ENCODE peak calls at places on chromosomes 1 and 21, in four cellular contexts. One of them, this sample, is unnamed.

GRCh38 chr1:208117410-208117809 is 126.8 kb downstream of the PLXNA2 start:
- DNase-seq in WTC11: no peak
- DNase-seq in K562: no peak
- DNase-seq in GM12878: no peak
- DNase-seq in this sample: no peak

GRCh38 chr1:4488018-4488417 is 166.4 kb upstream of the AJAP1 start:
- DNase-seq in WTC11: no peak
- DNase-seq in K562: no peak
- DNase-seq in GM12878: no peak
- DNase-seq in this sample: no peak

GRCh38 chr1:206803221-206803730 is 31.0 kb upstream of the IL10 start:
- DNase-seq in WTC11: no peak
- DNase-seq in K562: no peak
- DNase-seq in GM12878: peak
- DNase-seq in this sample: no peak

GRCh38 chr21:44425895-44426662 is 29.2 kb upstream of the LRRC3 start:
- DNase-seq in WTC11: peak
- DNase-seq in K562: no peak
- DNase-seq in GM12878: no peak
- DNase-seq in this sample: no peak

GRCh38 chr1:64654519-64655341 is 90.1 kb upstream of the RAVER2 start:
- DNase-seq in WTC11: no peak
- DNase-seq in K562: no peak
- DNase-seq in GM12878: no peak
- DNase-seq in this sample: no peak

GRCh38 chr1:64836792-64837191 is 91.9 kb downstream of the RAVER2 start:
- DNase-seq in WTC11: no peak
- DNase-seq in K562: no peak
- DNase-seq in GM12878: no peak
- DNase-seq in this sample: no peak

GRCh38 chr21:44074315-44074958 is 32.8 kb upstream of the PWP2 start:
- DNase-seq in WTC11: no peak
- DNase-seq in K562: no peak
- DNase-seq in GM12878: no peak
- DNase-seq in this sample: no peak

GRCh38 chr1:54818461-54819194 is 17.5 kb upstream of the TTC22 start:
- DNase-seq in WTC11: no peak
- DNase-seq in K562: no peak
- DNase-seq in GM12878: no peak
- DNase-seq in this sample: no peak

GRCh38 chr1:166089804-166090203 is 77.0 kb downstream of the FAM78B start:
- DNase-seq in WTC11: no peak
- DNase-seq in K562: no peak
- DNase-seq in GM12878: peak
- DNase-seq in this sample: no peak

GRCh38 chr1:8004113-8004802 is 21.9 kb downstream of the ERRFI1 start:
- DNase-seq in WTC11: no peak
- DNase-seq in K562: no peak
- DNase-seq in GM12878: no peak
- DNase-seq in this sample: no peak

GRCh38 chr1:22259581-22260282 is 116.8 kb upstream of the WNT4 start:
- DNase-seq in WTC11: no peak
- DNase-seq in K562: peak
- DNase-seq in GM12878: no peak
- DNase-seq in this sample: no peak

GRCh38 chr1:53619088-53619810 is 119.7 kb downstream of the GLIS1 start:
- DNase-seq in WTC11: no peak
- DNase-seq in K562: no peak
- DNase-seq in GM12878: no peak
- DNase-seq in this sample: no peak

GRCh38 chr1:69648486-69648885 is 80.8 kb downstream of the LRRC7 start:
- DNase-seq in WTC11: no peak
- DNase-seq in K562: no peak
- DNase-seq in GM12878: no peak
- DNase-seq in this sample: no peak

GRCh38 chr1:54271341-54271740 is 71.4 kb downstream of the MRPL37 start:
- DNase-seq in WTC11: no peak
- DNase-seq in K562: no peak
- DNase-seq in GM12878: no peak
- DNase-seq in this sample: no peak

GRCh38 chr1:6889875-6890480 is 104.7 kb downstream of the CAMTA1 start:
- DNase-seq in WTC11: peak
- DNase-seq in K562: peak
- DNase-seq in GM12878: no peak
- DNase-seq in this sample: peak

GRCh38 chr1:36942093-36942492 is 92.2 kb downstream of the GRIK3 start:
- DNase-seq in WTC11: no peak
- DNase-seq in K562: no peak
- DNase-seq in GM12878: no peak
- DNase-seq in this sample: no peak

GRCh38 chr1:248884632-248885295 is 21.3 kb upstream of the PGBD2 start:
- DNase-seq in WTC11: no peak
- DNase-seq in K562: peak
- DNase-seq in GM12878: no peak
- DNase-seq in this sample: no peak

GRCh38 chr21:26783801-26784200 is 61.4 kb downstream of the ADAMTS1 start:
- DNase-seq in WTC11: no peak
- DNase-seq in K562: no peak
- DNase-seq in GM12878: no peak
- DNase-seq in this sample: no peak

GRCh38 chr1:93033029-93033428 is 46.1 kb upstream of the MTF2 start:
- DNase-seq in WTC11: no peak
- DNase-seq in K562: peak
- DNase-seq in GM12878: peak
- DNase-seq in this sample: no peak

GRCh38 chr1:236543065-236543669 is 19.4 kb downstream of the LGALS8 start:
- DNase-seq in WTC11: peak
- DNase-seq in K562: peak
- DNase-seq in GM12878: no peak
- DNase-seq in this sample: no peak

GRCh38 chr1:104671684-104672353 is 922.1 kb downstream of the AMY1C start:
- DNase-seq in WTC11: no peak
- DNase-seq in K562: no peak
- DNase-seq in GM12878: no peak
- DNase-seq in this sample: no peak

GRCh38 chr1:248343451-248343850 is 5.1 kb upstream of the OR14C36 start:
- DNase-seq in WTC11: no peak
- DNase-seq in K562: no peak
- DNase-seq in GM12878: no peak
- DNase-seq in this sample: no peak

GRCh38 chr1:19811206-19811851 is 3.8 kb downstream of the RNF186 start:
- DNase-seq in WTC11: peak
- DNase-seq in K562: peak
- DNase-seq in GM12878: no peak
- DNase-seq in this sample: peak

GRCh38 chr1:163273766-163274441 is 47.9 kb upstream of the NUF2 start:
- DNase-seq in WTC11: no peak
- DNase-seq in K562: no peak
- DNase-seq in GM12878: no peak
- DNase-seq in this sample: no peak

GRCh38 chr1:61004269-61005003 is 77.9 kb upstream of the NFIA start:
- DNase-seq in WTC11: no peak
- DNase-seq in K562: no peak
- DNase-seq in GM12878: no peak
- DNase-seq in this sample: no peak

GRCh38 chr1:236345728-236346127 is 48.4 kb upstream of the EDARADD start:
- DNase-seq in WTC11: no peak
- DNase-seq in K562: peak
- DNase-seq in GM12878: no peak
- DNase-seq in this sample: peak

GRCh38 chr21:36721817-36722216 is 22.9 kb downstream of the SIM2 start:
- DNase-seq in WTC11: no peak
- DNase-seq in K562: no peak
- DNase-seq in GM12878: no peak
- DNase-seq in this sample: no peak

GRCh38 chr1:207221934-207222351 is 99.5 kb upstream of the CD55 start:
- DNase-seq in WTC11: no peak
- DNase-seq in K562: peak
- DNase-seq in GM12878: no peak
- DNase-seq in this sample: no peak

GRCh38 chr1:234730110-234730509 is 120.1 kb upstream of the IRF2BP2 start:
- DNase-seq in WTC11: no peak
- DNase-seq in K562: no peak
- DNase-seq in GM12878: peak
- DNase-seq in this sample: no peak

GRCh38 chr1:234729566-234729965 is 119.6 kb upstream of the IRF2BP2 start:
- DNase-seq in WTC11: no peak
- DNase-seq in K562: no peak
- DNase-seq in GM12878: no peak
- DNase-seq in this sample: no peak

GRCh38 chr1:234732260-234732659 is 122.3 kb upstream of the IRF2BP2 start:
- DNase-seq in WTC11: no peak
- DNase-seq in K562: no peak
- DNase-seq in GM12878: no peak
- DNase-seq in this sample: no peak

GRCh38 chr1:234731371-234732085 is 121.5 kb upstream of the IRF2BP2 start:
- DNase-seq in WTC11: no peak
- DNase-seq in K562: no peak
- DNase-seq in GM12878: peak
- DNase-seq in this sample: peak

DNA sequence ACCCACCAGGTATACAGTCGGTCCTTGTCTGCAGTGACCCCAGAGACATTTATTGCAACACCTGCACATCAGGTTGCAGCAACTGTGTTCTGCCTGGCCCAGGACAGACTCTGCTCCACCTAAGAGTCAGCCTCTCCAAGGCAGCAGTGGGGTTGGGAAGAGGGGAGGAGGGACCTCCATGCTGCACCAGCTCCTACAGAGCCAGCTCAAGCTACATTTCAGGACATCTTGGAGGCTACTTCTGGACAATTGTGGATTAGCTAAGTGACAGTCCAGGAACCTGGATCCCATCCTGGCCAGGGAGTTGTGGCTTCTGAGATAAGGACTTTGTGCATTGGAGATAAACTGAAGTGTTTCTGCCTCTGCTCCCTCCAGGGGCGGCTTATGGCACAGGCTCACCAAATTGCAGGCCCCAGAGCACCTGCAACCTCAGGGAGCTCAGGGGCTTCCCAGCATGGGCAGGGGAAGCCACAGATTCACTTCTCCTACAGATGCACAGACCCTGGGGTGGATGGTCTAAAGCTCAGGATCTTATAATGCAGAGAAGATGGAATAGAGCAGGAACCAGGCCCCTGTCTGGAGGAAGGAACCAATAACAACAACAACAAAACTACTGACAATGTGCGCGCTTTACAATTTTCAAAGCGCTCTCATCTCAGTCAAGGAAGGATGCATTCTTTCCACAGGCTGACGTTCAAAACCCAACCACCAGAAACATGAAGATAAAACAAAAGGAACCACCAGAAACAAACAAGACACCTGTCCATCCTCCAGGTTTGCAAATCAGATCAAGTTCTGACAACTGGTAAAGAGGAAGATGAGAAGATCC is 120.8 kb upstream of the IRF2BP2 start:
- DNase-seq in WTC11: no peak
- DNase-seq in K562: peak
- DNase-seq in GM12878: peak
- DNase-seq in this sample: no peak
- TF ChIP-seq NR2C2 in WTC11: no peak
- TF ChIP-seq NR2C2 in K562: peak
- TF ChIP-seq NR2C2 in GM12878: no peak
- TF ChIP-seq NR2C2 in this sample: no peak

DNA sequence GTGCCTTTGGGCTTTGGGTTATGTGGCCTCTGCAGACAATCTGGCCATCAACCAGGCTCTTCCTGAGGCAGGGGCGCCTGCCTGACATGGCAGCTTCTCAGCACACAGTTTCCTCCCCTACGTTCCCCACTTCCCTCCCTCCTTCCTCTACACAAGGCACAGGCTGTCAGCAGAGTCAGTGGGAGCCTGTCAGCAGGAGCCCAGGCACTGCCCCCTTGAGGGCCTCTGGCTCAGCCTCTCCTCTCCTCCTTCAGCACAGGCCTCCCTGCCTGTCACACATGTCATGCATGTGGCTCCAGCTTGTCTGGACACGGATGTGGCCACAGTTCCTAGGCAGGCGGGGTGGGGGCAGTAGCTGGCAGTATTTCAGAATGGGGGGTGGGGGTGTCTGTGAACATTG is 52.2 kb upstream of the ARTN start:
- DNase-seq in WTC11: no peak
- DNase-seq in K562: peak
- DNase-seq in GM12878: no peak
- DNase-seq in this sample: no peak
- TF ChIP-seq NR2C2 in WTC11: no peak
- TF ChIP-seq NR2C2 in K562: no peak
- TF ChIP-seq NR2C2 in GM12878: no peak
- TF ChIP-seq NR2C2 in this sample: no peak

GRCh38 chr1:244084763-244085162 is 33.7 kb downstream of the ZBTB18 start:
- DNase-seq in WTC11: no peak
- DNase-seq in K562: peak
- DNase-seq in GM12878: no peak
- DNase-seq in this sample: no peak
- TF ChIP-seq NR2C2 in WTC11: no peak
- TF ChIP-seq NR2C2 in K562: no peak
- TF ChIP-seq NR2C2 in GM12878: no peak
- TF ChIP-seq NR2C2 in this sample: no peak

DNA sequence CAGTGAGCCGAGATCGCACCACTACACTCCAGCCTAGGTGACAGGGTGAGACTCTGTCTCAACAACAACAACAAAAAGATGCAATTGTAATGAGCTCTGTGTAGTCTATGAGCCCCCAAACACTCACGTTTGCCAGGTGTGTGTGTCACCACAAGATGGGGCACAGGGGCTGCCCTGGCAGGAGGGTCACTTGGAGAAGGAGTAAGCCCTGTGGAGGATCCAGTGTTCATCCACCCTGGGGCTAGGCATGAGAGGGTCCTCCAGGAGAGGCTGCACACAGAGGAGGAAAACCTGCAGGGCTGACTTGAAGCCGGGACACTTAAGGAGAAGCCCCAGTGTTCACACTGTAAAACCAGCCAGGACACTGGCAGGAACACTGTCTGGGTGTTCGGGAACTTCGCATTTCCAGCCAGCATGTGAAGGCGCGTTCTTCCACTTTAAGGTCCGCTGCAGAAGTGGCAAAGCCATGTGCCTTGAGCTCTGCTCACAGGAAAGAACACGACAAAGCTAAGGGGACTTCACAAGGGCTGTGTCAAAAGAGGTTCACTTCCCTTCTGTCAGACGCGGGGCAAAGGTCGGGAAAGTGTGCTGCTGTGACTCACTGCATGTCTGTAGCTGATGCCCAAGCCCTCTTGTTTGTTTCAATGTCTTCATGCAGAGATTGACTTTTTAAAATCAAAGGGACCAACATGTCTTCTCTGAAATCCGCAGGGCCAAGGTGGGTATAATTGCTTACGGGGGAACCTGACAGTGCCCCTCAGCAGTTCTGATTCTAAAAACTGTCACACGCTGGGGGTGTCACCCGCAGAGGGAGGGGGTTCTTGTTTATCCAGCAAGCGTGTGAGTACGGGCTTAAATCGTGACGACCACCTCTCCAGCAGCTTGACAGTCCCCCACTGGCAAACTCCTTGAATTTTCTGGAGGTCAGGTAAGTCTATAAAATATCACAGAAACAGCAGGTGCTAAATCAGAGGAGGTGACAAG is 102.8 kb downstream of the RIPK4 start:
- DNase-seq in WTC11: no peak
- DNase-seq in K562: no peak
- DNase-seq in GM12878: peak
- DNase-seq in this sample: peak
- TF ChIP-seq NR2C2 in WTC11: no peak
- TF ChIP-seq NR2C2 in K562: no peak
- TF ChIP-seq NR2C2 in GM12878: no peak
- TF ChIP-seq NR2C2 in this sample: no peak